ENCODE peak calls at places on chromosomes 16 and 17, in nine cellular contexts. L is activated gamma-delta T cell treated with Interleukin-2 at 50 U/mL for 16 hours; E is H7; J is nucleus accumbens; D is left ventricle myocardium superior; I is Right ventricle myocardium inferior; C is CD8-positive, alpha-beta T cell; Z is heart right ventricle; Y is psoas muscle. F is an unnamed sample.

GRCh38 chr16:64459821-64460220 is 662.0 kb downstream of the CDH11 start:
- DNase-seq in I (no peak), Z (no peak), D (peak), E (no peak), J (no peak), L (no peak), Y (no peak), C (no peak), F (no peak)

GRCh38 chr17:41001795-41002194 is 2.1 kb upstream of the KRTAP3-2 start:
- DNase-seq in J (no peak), I (no peak), E (no peak), Y (no peak), Z (no peak), C (no peak), D (no peak), L (no peak), F (no peak)

GRCh38 chr17:76139801-76140660 is 1.0 kb downstream of the FOXJ1 start:
- DNase-seq in C (no peak), E (peak), Z (no peak), J (no peak), D (peak), Y (no peak), I (no peak), L (peak), F (no peak)

GRCh38 chr17:55442953-55443683 is 21.5 kb upstream of the MMD start:
- DNase-seq in C (no peak), L (no peak), E (no peak), Y (no peak), Z (no peak), I (no peak), D (no peak), J (no peak), F (no peak)

GRCh38 chr17:61478026-61478789 is 26.0 kb downstream of the TBX4 start:
- DNase-seq in E (no peak), J (no peak), Y (no peak), Z (no peak), L (no peak), D (no peak), I (no peak), C (no peak), F (no peak)

GRCh38 chr17:74833501-74834361 is 26.0 kb downstream of the GRIN2C start:
- DNase-seq in J (peak), D (peak), I (no peak), Y (peak), E (no peak), L (no peak), Z (no peak), C (no peak), F (no peak)

GRCh38 chr16:59527206-59527997 is 793.3 kb upstream of the GOT2 start:
- DNase-seq in I (no peak), E (no peak), J (no peak), L (no peak), C (no peak), Z (no peak), Y (no peak), D (no peak), F (no peak)

GRCh38 chr16:55871411-55872038 is 3.6 kb downstream of the CES5A start:
- DNase-seq in Z (no peak), J (no peak), E (no peak), L (no peak), D (no peak), Y (no peak), C (no peak), I (no peak), F (no peak)

GRCh38 chr16:73002836-73003235 is 45.1 kb downstream of the ZFHX3 start:
- DNase-seq in Y (no peak), J (no peak), C (no peak), I (no peak), D (no peak), E (no peak), L (no peak), Z (no peak), F (no peak)

GRCh38 chr16:87445486-87445885 is 47.3 kb downstream of the ZCCHC14 start:
- DNase-seq in Y (no peak), E (no peak), D (no peak), L (no peak), I (no peak), Z (no peak), C (no peak), J (no peak), F (no peak)

GRCh38 chr17:2433696-2434095 is 32.8 kb upstream of the MNT start:
- DNase-seq in E (no peak), L (no peak), Z (no peak), I (no peak), Y (no peak), J (no peak), C (no peak), D (no peak), F (no peak)

GRCh38 chr16:51153275-51153991 is 2.4 kb upstream of the SALL1 start:
- DNase-seq in Z (no peak), Y (no peak), E (peak), C (no peak), I (peak), L (no peak), D (no peak), J (peak), F (no peak)

GRCh38 chr17:2075336-2076056 is 20.6 kb downstream of the HIC1 start:
- DNase-seq in L (no peak), Y (peak), C (no peak), D (peak), Z (peak), J (no peak), E (peak), I (no peak), F (no peak)

GRCh38 chr16:89958068-89958467 is 9.5 kb downstream of the DEF8 start:
- DNase-seq in J (no peak), Z (peak), D (peak), I (peak), C (no peak), E (peak), Y (no peak), L (no peak), F (no peak)

GRCh38 chr17:28388106-28388505 is 16.6 kb downstream of the SARM1 start:
- DNase-seq in I (no peak), E (no peak), D (no peak), C (no peak), L (no peak), Z (no peak), Y (no peak), J (no peak), F (no peak)

GRCh38 chr16:50548659-50549560 is 714 bp downstream of the NKD1 start:
- DNase-seq in E (peak), C (no peak), I (no peak), J (no peak), L (no peak), D (no peak), Y (no peak), Z (no peak), F (no peak)

GRCh38 chr17:82814834-82815233 is 25.0 kb downstream of the ZNF750 start:
- DNase-seq in Z (no peak), J (no peak), C (no peak), L (no peak), I (no peak), Y (no peak), E (peak), D (no peak), F (no peak)

GRCh38 chr16:57689772-57690558 is 4.6 kb upstream of the DRC7 start:
- DNase-seq in L (peak), D (no peak), E (peak), I (no peak), J (no peak), Z (no peak), Y (no peak), C (peak), F (peak)

GRCh38 chr17:83204230-83204725 is 124.9 kb downstream of the METRNL start:
- DNase-seq in Y (no peak), I (no peak), J (no peak), L (no peak), E (no peak), C (no peak), D (no peak), Z (no peak), F (no peak)

GRCh38 chr17:49216953-49217650 is 6.6 kb downstream of the ABI3 start:
- DNase-seq in L (no peak), C (no peak), E (peak), Z (peak), D (peak), I (peak), Y (peak), J (no peak), F (no peak)

GRCh38 chr17:35486920-35487727 is 38.6 kb upstream of the SLFN13 start:
- DNase-seq in C (peak), D (peak), E (peak), I (peak), Y (peak), Z (peak), J (no peak), L (peak), F (no peak)

GRCh38 chr16:4869147-4869790 is 22.0 kb downstream of the UBN1 start:
- DNase-seq in J (no peak), E (no peak), I (no peak), C (no peak), D (no peak), Z (no peak), L (no peak), Y (no peak), F (no peak)

GRCh38 chr16:84603115-84603816 is 14.6 kb downstream of the COTL1 start:
- DNase-seq in Z (peak), I (peak), D (peak), L (no peak), Y (peak), E (no peak), C (no peak), J (peak), F (no peak)

GRCh38 chr16:11100239-11100750 is 155.7 kb downstream of the SOCS1 start:
- DNase-seq in J (no peak), E (peak), L (no peak), C (no peak), Z (peak), I (no peak), D (peak), Y (peak), F (no peak)

GRCh38 chr17:77371117-77371887 is 230.5 kb downstream of the SEC14L1 start:
- DNase-seq in Y (peak), D (peak), L (no peak), J (no peak), C (no peak), E (peak), I (peak), Z (no peak), F (no peak)

GRCh38 chr16:4769306-4769638 is 2.3 kb upstream of the ZNF500 start:
- DNase-seq in D (no peak), C (no peak), Y (no peak), I (no peak), Z (no peak), L (no peak), E (no peak), J (no peak), F (no peak)

GRCh38 chr16:70157105-70157476 is 16.5 kb upstream of the CLEC18C start:
- DNase-seq in L (no peak), J (no peak), I (no peak), Z (no peak), E (peak), D (no peak), C (no peak), Y (no peak), F (no peak)

GRCh38 chr17:29145289-29146058 is 34.7 kb downstream of the MYO18A start:
- DNase-seq in Y (peak), I (peak), E (peak), D (peak), J (peak), L (peak), Z (peak), C (peak), F (peak)

GRCh38 chr17:10156579-10157488 is 41.6 kb downstream of the GAS7 start:
- DNase-seq in J (peak), D (peak), I (peak), C (no peak), Y (peak), L (peak), E (no peak), Z (peak), F (peak)

GRCh38 chr16:13931845-13932244 is 11.9 kb downstream of the ERCC4 start:
- DNase-seq in I (no peak), C (no peak), Y (no peak), E (no peak), D (no peak), L (no peak), J (no peak), Z (no peak), F (no peak)

GRCh38 chr17:43905985-43906852 is 1.1 kb downstream of the MPP2 start:
- DNase-seq in J (peak), C (no peak), E (peak), Y (peak), Z (peak), L (peak), I (peak), D (peak), F (no peak)

GRCh38 chr16:22001591-22001990 is 675 bp upstream of the PDZD9 start:
- DNase-seq in D (no peak), J (no peak), L (no peak), Z (no peak), C (no peak), E (no peak), Y (no peak), I (no peak), F (no peak)

GRCh38 chr17:57045868-57046671 is 39.0 kb upstream of the AKAP1 start:
- DNase-seq in C (no peak), Z (no peak), E (peak), D (peak), Y (peak), L (peak), J (no peak), I (peak), F (no peak)

GRCh38 chr16:8885674-8886592 is 3.8 kb downstream of the LITAFD start:
- DNase-seq in L (no peak), Y (peak), C (no peak), E (peak), I (no peak), D (peak), Z (no peak), J (no peak), F (no peak)